ENCODE peak calls at places on chromosomes 5 and 9, in five cellular contexts. L, S, D, B and P are unnamed samples. For H3K4me1, the result is how much of the 10 kb centered on the place peaks cover.

GRCh38 chr5:51996356-51996861 is 613.2 kb downstream of the ISL1 start:
- DNase-seq in L (no peak), S (peak), D (no peak), B (no peak), P (no peak)

GRCh38 chr5:81748556-81748955 is 2.3 kb downstream of the SSBP2 start:
- DNase-seq in L (no peak), S (no peak), D (no peak), B (no peak), P (no peak)

GRCh38 chr5:106121972-106122605 is 1548.6 kb downstream of the EFNA5 start:
- DNase-seq in L (peak), S (peak), D (peak), B (peak), P (peak)

GRCh38 chr9:4842213-4842612 is 49.5 kb downstream of the RCL1 start:
- DNase-seq in L (no peak), S (no peak), D (no peak), B (no peak), P (no peak)

GRCh38 chr9:22036866-22037626 is 27.9 kb upstream of the CDKN2B start:
- DNase-seq in L (no peak), S (no peak), D (no peak), B (no peak), P (no peak)

GRCh38 chr5:111722016-111722591 is 34.9 kb downstream of the NREP start:
- DNase-seq in L (no peak), S (no peak), D (no peak), B (no peak), P (no peak)

GRCh38 chr5:163024936-163025335 is 412.5 kb upstream of the CCNG1 start:
- DNase-seq in L (no peak), S (no peak), D (no peak), B (no peak), P (no peak)

GRCh38 chr5:103218164-103218563 is 40.4 kb upstream of the MACIR start:
- DNase-seq in L (peak), S (no peak), D (no peak), B (no peak), P (no peak)

GRCh38 chr5:136062563-136063274 is 33.9 kb downstream of the TGFBI start:
- DNase-seq in L (peak), S (peak), D (no peak), B (no peak), P (peak)

GRCh38 chr9:128324401-128324800 is 1.8 kb downstream of the COQ4 start:
- DNase-seq in L (no peak), S (no peak), D (no peak), B (no peak), P (no peak)

GRCh38 chr5:34826347-34826746 is 12.6 kb upstream of the TTC23L start:
- DNase-seq in L (no peak), S (peak), D (no peak), B (no peak), P (no peak)

GRCh38 chr9:88697764-88698436 is 162.9 kb downstream of the NXNL2 start:
- DNase-seq in L (no peak), S (no peak), D (no peak), B (no peak), P (no peak)

GRCh38 chr5:170097934-170098333 is 7.8 kb upstream of the FOXI1 start:
- DNase-seq in L (no peak), S (no peak), D (no peak), B (no peak), P (no peak)

GRCh38 chr5:143085319-143085917 is 315.2 kb downstream of the ARHGAP26 start:
- DNase-seq in L (no peak), S (no peak), D (no peak), B (no peak), P (no peak)

GRCh38 chr5:95283761-95284511 is 958 bp downstream of the MCTP1 start:
- DNase-seq in L (peak), S (peak), D (peak), B (peak), P (peak)

GRCh38 chr9:127608104-127608966 is 3.7 kb upstream of the STXBP1 start:
- DNase-seq in L (peak), S (peak), D (peak), B (peak), P (peak)

GRCh38 chr9:137055385-137056364 is 1.8 kb upstream of the ENTPD2 start:
- DNase-seq in L (peak), S (no peak), D (peak), B (peak), P (peak)

GRCh38 chr5:83955916-83956315 is 235.3 kb upstream of the HAPLN1 start:
- DNase-seq in L (no peak), S (no peak), D (no peak), B (no peak), P (no peak)

GRCh38 chr9:117783828-117784227 is 79.6 kb downstream of the TLR4 start:
- DNase-seq in L (no peak), S (no peak), D (no peak), B (no peak), P (no peak)

GRCh38 chr9:109311281-109311680 is 9.6 kb downstream of the EPB41L4B start:
- DNase-seq in L (no peak), S (no peak), D (no peak), B (no peak), P (no peak)

GRCh38 chr5:150137997-150138396 is 17.6 kb downstream of the PDGFRB start:
- DNase-seq in L (no peak), S (no peak), D (no peak), B (no peak), P (no peak)
- H3K4me1 ChIP-seq in L (half or more), S (under half), D (under half), B (under half), P (under half)

DNA sequence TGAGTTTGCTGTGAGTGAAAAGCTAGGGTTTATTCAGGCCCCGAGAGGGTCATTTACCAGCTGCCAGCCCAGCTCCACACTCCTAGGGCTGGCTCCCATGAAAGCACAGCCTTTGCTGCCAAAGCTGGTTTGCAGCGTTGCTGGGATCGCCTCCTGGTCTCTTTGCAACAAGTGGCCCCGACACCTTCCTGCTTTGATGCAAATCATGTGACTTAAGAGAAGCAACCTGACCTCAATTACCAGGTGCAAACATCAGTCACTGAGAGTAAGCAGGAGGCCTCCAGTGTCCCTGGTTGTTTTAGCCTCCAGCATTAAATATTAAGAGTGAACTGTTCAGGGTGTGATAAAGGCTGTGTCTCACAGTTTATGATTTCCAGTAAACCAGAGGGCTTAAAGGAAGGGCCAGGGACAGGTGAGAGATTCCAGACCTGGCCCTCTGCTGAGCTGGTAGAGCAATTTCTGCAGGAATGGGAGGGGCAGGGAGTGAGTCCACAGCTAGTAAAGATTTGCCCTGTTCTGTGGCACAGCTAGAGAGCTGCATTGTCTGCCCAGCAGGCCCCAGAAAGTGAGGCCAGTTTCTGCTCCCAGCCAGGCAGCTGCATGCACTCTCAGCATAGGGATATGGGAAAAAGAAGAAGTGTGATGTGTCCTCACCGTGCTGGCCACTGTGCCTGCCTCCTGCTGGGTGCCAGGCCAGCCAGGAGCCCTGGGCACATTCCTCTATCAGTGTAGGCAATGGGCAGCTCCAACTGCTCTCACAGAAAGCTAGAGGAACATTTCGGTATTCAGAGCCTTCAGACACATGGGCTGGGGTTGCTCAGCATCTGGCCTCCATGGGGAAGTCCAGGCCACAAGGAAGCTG is 58.0 kb downstream of the SLC22A5 start:
- DNase-seq in L (no peak), S (peak), D (peak), B (peak), P (no peak)
- TF ChIP-seq CTCF in L (no peak), S (no peak), D (no peak), B (no peak), P (no peak)

DNA sequence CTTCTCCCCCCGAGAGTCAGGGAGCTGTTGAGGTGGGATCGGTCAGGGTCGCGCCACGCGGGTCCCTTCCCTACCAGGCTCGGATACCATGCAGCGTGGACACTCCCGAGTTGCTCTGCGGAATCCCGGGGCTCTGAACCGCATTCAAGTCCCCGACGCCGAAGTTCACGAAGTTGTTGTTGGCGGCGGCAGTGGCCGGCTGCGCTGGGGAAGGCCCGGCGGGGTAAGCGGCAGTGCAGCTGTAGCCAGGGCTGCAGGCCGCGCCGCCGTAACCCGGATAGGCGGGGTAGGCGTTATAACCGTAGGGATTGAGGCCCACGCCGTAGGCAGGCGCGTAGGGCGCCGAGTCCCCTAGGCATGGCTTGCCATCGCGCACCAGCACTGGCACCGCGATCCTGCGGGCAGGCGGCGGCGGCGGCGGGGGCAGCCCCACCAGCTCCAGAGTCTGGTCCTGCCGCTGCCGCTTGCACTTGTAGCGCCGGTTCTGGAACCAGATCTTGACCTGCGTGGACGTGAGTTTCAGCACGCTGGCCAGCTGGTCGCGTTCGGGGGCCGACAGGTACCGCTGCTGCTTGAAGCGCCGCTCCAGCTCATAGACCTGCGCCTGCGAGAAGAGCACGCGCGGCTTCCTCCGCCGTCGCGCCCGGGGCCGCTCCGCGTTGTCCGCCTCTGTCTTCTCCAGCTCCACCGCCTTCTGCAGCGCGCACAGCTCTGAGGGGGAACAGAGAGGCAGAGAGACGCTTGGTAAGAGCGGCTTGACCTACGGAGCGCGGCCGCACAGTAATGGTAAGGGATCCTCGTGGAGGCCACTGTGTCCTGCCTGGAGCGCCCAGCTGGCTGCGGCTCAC is 2.3 kb downstream of the NKX2-5 start:
- DNase-seq in L (no peak), S (peak), D (no peak), B (no peak), P (no peak)
- H3K4me3 ChIP-seq in L (no peak), S (peak), D (peak), B (no peak), P (no peak)

GRCh38 chr5:150496534-150496933 is 11.4 kb upstream of the NDST1 start:
- DNase-seq in L (no peak), S (no peak), D (no peak), B (no peak), P (no peak)
- H3K4me1 ChIP-seq in L (half or more), S (under half), D (under half), B (half or more), P (under half)

GRCh38 chr5:107253246-107253645 is 417.5 kb downstream of the EFNA5 start:
- DNase-seq in L (no peak), S (no peak), D (no peak), B (no peak), P (no peak)

GRCh38 chr5:107247427-107247826 is 423.3 kb downstream of the EFNA5 start:
- DNase-seq in L (no peak), S (no peak), D (no peak), B (no peak), P (no peak)

GRCh38 chr5:107242861-107243579 is 427.7 kb downstream of the EFNA5 start:
- DNase-seq in L (no peak), S (no peak), D (no peak), B (no peak), P (no peak)

GRCh38 chr5:107251151-107251550 is 419.6 kb downstream of the EFNA5 start:
- DNase-seq in L (no peak), S (no peak), D (no peak), B (no peak), P (no peak)

GRCh38 chr5:107248065-107248695 is 422.6 kb downstream of the EFNA5 start:
- DNase-seq in L (peak), S (peak), D (peak), B (peak), P (peak)
- TF ChIP-seq CTCF in L (peak), S (peak), D (peak), B (peak), P (peak)